ENCODE peak calls at places on chromosome 18, in ten cellular contexts. N, X, P, R, M, H, S, V, C and Z are unnamed samples.

GRCh38 chr18:29226201-29226600 is 1049.3 kb upstream of the CDH2 start:
- DNase-seq in N (no peak), X (no peak), P (no peak), R (no peak), M (no peak), H (no peak), S (no peak), V (no peak), C (peak; percentile 21), Z (no peak)

GRCh38 chr18:79606621-79607331 is 72.8 kb upstream of the CTDP1 start:
- DNase-seq in N (no peak), X (no peak), P (no peak), R (no peak), M (peak; percentile 52), H (no peak), S (no peak), V (no peak), C (no peak), Z (no peak)

GRCh38 chr18:56112013-56112749 is 524.2 kb upstream of the TCF4 start:
- DNase-seq in N (peak; percentile 60), X (no peak), P (no peak), R (no peak), M (no peak), H (no peak), S (no peak), V (no peak), C (peak; percentile 75), Z (no peak)

GRCh38 chr18:76412010-76412817 is 82.8 kb downstream of the ZNF516 start:
- DNase-seq in N (peak; percentile 73), X (no peak), P (no peak), R (no peak), M (no peak), H (no peak), S (no peak), V (no peak), C (no peak), Z (no peak)

GRCh38 chr18:76491801-76492668 is 3.0 kb downstream of the ZNF516 start:
- DNase-seq in N (peak; percentile 79), X (peak; percentile 53), P (peak; percentile 69), R (peak; percentile 43), M (no peak), H (no peak), S (peak; percentile 37), V (no peak), C (peak; percentile 27), Z (peak; percentile 43)

GRCh38 chr18:50203801-50204604 is 9.1 kb upstream of the MYO5B start:
- DNase-seq in N (peak; percentile 56), X (peak; percentile 59), P (peak; percentile 46), R (no peak), M (no peak), H (no peak), S (peak; percentile 42), V (no peak), C (peak; percentile 9), Z (no peak)

GRCh38 chr18:40437517-40437916 is 1517.5 kb upstream of the PIK3C3 start:
- DNase-seq in N (no peak), X (no peak), P (no peak), R (no peak), M (no peak), H (no peak), S (no peak), V (no peak), C (no peak), Z (no peak)

GRCh38 chr18:55214534-55214933 is 255.3 kb upstream of the CCDC68 start:
- DNase-seq in N (no peak), X (no peak), P (no peak), R (no peak), M (no peak), H (no peak), S (no peak), V (no peak), C (no peak), Z (no peak)

DNA sequence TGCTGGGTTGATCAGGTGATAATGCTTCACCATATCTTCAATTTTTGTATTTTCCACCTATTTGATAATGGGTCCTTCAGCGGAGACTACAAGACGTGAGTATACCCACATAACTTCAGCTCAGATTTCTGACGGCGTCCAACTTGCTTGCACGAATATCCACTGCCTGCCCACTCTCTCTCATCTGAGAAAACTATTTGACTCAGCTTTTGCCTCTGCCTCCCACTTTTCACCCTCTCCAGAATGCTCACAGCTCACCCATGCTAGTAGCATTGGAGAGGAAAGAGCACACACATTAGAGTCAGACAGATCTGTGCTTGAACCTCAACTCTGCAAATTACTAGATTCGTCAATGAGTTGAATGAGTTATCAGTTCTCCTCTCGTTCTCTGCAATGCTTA is 166.8 kb downstream of the BCL2 start:
- DNase-seq in N (no peak), X (no peak), P (no peak), R (no peak), M (no peak), H (no peak), S (no peak), V (no peak), C (no peak), Z (no peak)
- H3K4me1 ChIP-seq in N (peaks cover 5% of the 10 kb centered on the region), X (no peaks in the 10 kb centered on the region), P (peaks cover 12% of the 10 kb centered on the region), R (peaks cover 6% of the 10 kb centered on the region), M (peaks cover 50% of the 10 kb centered on the region), H (peaks cover 27% of the 10 kb centered on the region), S (peaks cover 20% of the 10 kb centered on the region), V (peaks cover 53% of the 10 kb centered on the region), C (peaks cover 2% of the 10 kb centered on the region), Z (peaks cover 80% of the 10 kb centered on the region)

DNA sequence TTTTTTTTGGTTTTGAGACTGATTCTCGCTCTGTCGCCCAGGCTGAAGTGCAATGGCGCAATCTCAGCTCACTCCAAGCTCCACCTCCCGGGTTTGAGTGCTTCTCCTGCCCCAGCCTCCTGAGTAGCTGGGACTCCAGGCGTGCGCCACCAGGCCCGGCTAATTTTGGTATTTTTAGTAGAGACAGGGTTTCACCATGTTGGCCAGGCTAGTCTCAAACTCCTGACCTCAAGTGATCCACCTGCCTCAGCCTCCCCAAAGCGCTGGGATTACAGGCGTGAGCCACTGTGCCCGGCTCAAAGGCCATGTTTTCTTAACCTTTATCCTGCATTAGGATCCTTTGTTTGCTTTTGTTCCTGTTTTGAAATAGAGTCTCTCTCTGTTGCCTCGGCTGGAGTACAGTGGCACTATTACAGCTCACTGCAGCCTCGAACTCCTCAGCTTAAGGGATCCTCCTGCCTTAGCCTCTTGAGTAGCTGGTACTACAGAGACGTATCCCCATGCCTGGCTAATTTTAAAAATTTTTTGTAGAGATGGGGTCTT is 41.0 kb downstream of the NPC1 start:
- DNase-seq in N (no peak), X (no peak), P (no peak), R (no peak), M (no peak), H (no peak), S (no peak), V (no peak), C (no peak), Z (no peak)
- H3K4me1 ChIP-seq in N (peaks cover 6% of the 10 kb centered on the region), X (no peaks in the 10 kb centered on the region), P (no peaks in the 10 kb centered on the region), R (peaks cover 3% of the 10 kb centered on the region), M (no peaks in the 10 kb centered on the region), H (peaks cover 3% of the 10 kb centered on the region), S (no peaks in the 10 kb centered on the region), V (no peaks in the 10 kb centered on the region), C (no peaks in the 10 kb centered on the region), Z (peaks cover 28% of the 10 kb centered on the region)

GRCh38 chr18:46264255-46264654 is 160.1 kb downstream of the HAUS1 start:
- DNase-seq in N (peak; percentile 41), X (peak; percentile 42), P (no peak), R (no peak), M (no peak), H (no peak), S (no peak), V (no peak), C (no peak), Z (peak; percentile 58)

GRCh38 chr18:46260016-46260878 is 156.1 kb downstream of the HAUS1 start:
- DNase-seq in N (peak; percentile 78), X (no peak), P (no peak), R (no peak), M (no peak), H (no peak), S (no peak), V (no peak), C (peak; percentile 85), Z (no peak)

GRCh38 chr18:46261799-46262198 is 157.6 kb downstream of the HAUS1 start:
- DNase-seq in N (peak; percentile 43), X (no peak), P (no peak), R (no peak), M (no peak), H (no peak), S (no peak), V (no peak), C (peak; percentile 51), Z (no peak)

GRCh38 chr18:46262856-46263255 is 158.7 kb downstream of the HAUS1 start:
- DNase-seq in N (no peak), X (no peak), P (no peak), R (no peak), M (no peak), H (no peak), S (no peak), V (no peak), C (no peak), Z (no peak)

DNA sequence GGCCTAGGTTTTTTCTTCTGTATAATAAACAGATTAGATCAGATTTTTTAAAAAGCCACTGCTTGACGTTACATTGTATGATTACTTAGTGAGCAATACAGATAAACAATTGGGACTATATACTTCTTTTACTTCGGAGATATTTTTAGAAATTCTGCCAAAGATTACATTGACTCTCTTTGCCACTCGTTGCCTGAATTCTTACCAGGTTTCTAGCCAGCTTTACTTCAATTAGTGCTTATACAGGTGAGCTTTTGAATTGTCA is 156.6 kb downstream of the HAUS1 start:
- DNase-seq in N (no peak), X (no peak), P (no peak), R (no peak), M (no peak), H (no peak), S (no peak), V (no peak), C (peak; percentile 81), Z (no peak)
- H3K4me1 ChIP-seq in N (peaks cover 33% of the 10 kb centered on the region), X (no peaks in the 10 kb centered on the region), P (peaks cover 8% of the 10 kb centered on the region), R (peaks cover 8% of the 10 kb centered on the region), M (peaks cover 25% of the 10 kb centered on the region), H (peaks cover 3% of the 10 kb centered on the region), S (peaks cover 4% of the 10 kb centered on the region), V (peaks cover 24% of the 10 kb centered on the region), C (peaks cover 17% of the 10 kb centered on the region), Z (peaks cover 22% of the 10 kb centered on the region)

GRCh38 chr18:49023281-49023937 is 72.6 kb upstream of the SMAD7 start:
- DNase-seq in N (no peak), X (no peak), P (no peak), R (no peak), M (peak; percentile 61), H (no peak), S (no peak), V (no peak), C (no peak), Z (no peak)

GRCh38 chr18:49021076-49021432 is 70.3 kb upstream of the SMAD7 start:
- DNase-seq in N (no peak), X (no peak), P (no peak), R (no peak), M (peak; percentile 58), H (no peak), S (no peak), V (no peak), C (no peak), Z (no peak)

GRCh38 chr18:49023938-49024341 is 73.2 kb upstream of the SMAD7 start:
- DNase-seq in N (no peak), X (no peak), P (no peak), R (no peak), M (peak; percentile 58), H (no peak), S (no peak), V (no peak), C (no peak), Z (no peak)

GRCh38 chr18:49021433-49022129 is 70.8 kb upstream of the SMAD7 start:
- DNase-seq in N (peak; percentile 61), X (no peak), P (no peak), R (peak; percentile 43), M (peak; percentile 69), H (no peak), S (no peak), V (no peak), C (peak; percentile 33), Z (no peak)

DNA sequence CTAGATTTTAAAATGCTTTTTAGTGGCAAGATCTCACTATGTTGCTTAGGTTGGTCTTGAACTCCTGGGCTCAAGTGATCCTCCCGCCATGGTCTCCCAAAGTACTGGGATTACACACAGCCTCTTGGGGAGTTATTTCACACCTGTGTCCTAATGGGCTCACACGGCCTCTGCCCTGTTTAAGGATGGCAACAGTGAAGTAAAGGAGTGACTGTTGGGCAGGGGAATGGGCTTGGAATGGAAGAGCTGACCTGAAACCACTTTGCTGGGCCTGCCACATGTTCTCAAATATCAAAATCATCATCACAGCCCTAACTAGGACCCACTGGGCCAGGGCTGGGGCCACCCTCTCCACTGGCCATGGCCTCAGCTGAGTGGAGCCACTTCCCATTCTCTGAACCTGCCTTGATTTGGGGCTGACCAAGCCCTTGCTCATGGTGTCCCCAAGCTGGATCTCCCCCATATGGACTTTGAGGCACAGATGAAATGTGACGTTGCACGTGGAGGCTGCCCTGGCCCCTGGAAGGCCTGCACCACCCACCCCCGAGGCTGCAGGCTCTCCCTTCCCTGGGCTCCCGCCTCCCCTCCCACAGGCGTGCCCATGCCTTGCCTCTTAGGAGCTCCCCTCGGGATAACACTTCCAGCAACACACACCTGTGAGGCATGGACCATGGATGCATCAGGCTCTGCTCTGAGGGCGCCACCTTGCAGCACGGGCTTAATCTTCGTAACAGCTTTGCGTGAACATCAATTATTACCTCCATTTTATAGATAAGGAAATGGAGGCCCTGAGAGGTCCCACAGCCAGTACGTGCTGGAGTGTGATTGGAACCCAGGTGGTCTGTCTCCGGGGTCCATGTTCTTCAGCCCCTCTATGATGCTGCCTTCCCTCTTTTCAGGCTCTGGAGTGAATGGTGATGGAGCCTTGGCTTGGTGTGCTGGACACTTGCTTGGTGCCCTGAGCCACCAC is 71.8 kb upstream of the SMAD7 start:
- DNase-seq in N (no peak), X (no peak), P (no peak), R (no peak), M (peak; percentile 47), H (no peak), S (no peak), V (no peak), C (no peak), Z (no peak)
- H3K4me1 ChIP-seq in N (no peaks in the 10 kb centered on the region), X (no peaks in the 10 kb centered on the region), P (no peaks in the 10 kb centered on the region), R (no peaks in the 10 kb centered on the region), M (peaks cover 5% of the 10 kb centered on the region), H (no peaks in the 10 kb centered on the region), S (no peaks in the 10 kb centered on the region), V (peaks cover 3% of the 10 kb centered on the region), C (peaks cover 2% of the 10 kb centered on the region), Z (no peaks in the 10 kb centered on the region)